ENCODE peak calls at places on chromosomes 4 and X, in five cellular contexts. W is glomerular endothelial cell, I is NT2/D1, H is endothelial cell, F is right cardiac atrium. P is an unnamed sample.

GRCh38 chr4:118969359-118969758 is 80.7 kb downstream of the SYNPO2 start:
- DNase-seq in W (no peak), I (peak; percentile 15), F (peak; percentile 81), H (peak; percentile 24), P (no peak)

GRCh38 chrX:74187211-74187610 is 116.8 kb upstream of the ZCCHC13 start:
- DNase-seq in F (no peak), H (no peak), I (no peak), W (no peak), P (no peak)

GRCh38 chr4:39426728-39427127 is 20.0 kb downstream of the KLB start:
- DNase-seq in H (no peak), W (no peak), F (no peak), I (no peak), P (no peak)

GRCh38 chrX:9671998-9672397 is 93.6 kb downstream of the GPR143 start:
- DNase-seq in H (no peak), I (no peak), F (no peak), W (no peak), P (no peak)

GRCh38 chr4:37802068-37802666 is 24.3 kb upstream of the PGM2 start:
- DNase-seq in W (no peak), F (peak; percentile 58), H (peak; percentile 47), I (peak; percentile 57), P (no peak)

GRCh38 chrX:12563121-12563520 is 228.1 kb upstream of the PRPS2 start:
- DNase-seq in I (no peak), F (no peak), W (no peak), H (no peak), P (no peak)

GRCh38 chr4:19437008-19437407 is 814.7 kb upstream of the SLIT2 start:
- DNase-seq in W (no peak), F (no peak), H (no peak), I (no peak), P (no peak)

GRCh38 chrX:23952984-23953907 is 45.4 kb downstream of the CXorf58 start:
- DNase-seq in F (no peak), I (peak; percentile 6), H (peak; percentile 3), W (no peak), P (peak; percentile 53)

GRCh38 chrX:127708155-127708554 is 344.0 kb downstream of the ACTRT1 start:
- DNase-seq in H (no peak), W (no peak), I (no peak), F (no peak), P (no peak)

GRCh38 chr4:167906851-167907250 is 185.5 kb upstream of the ANXA10 start:
- DNase-seq in H (no peak), W (no peak), I (no peak), F (no peak), P (no peak)

GRCh38 chr4:167233523-167234387 is 539 bp downstream of the SPOCK3 start:
- DNase-seq in F (peak; percentile 16), I (no peak), W (no peak), H (peak; percentile 26), P (no peak)

GRCh38 chr4:111641813-111642579 is 503.3 kb upstream of the FAM241A start:
- DNase-seq in I (peak; percentile 75), H (peak; percentile 69), W (peak; percentile 90), F (peak; percentile 44), P (peak; percentile 64)

GRCh38 chrX:109632906-109633504 is 8.0 kb upstream of the KCNE5 start:
- DNase-seq in I (peak; percentile 16), H (peak; percentile 23), W (no peak), F (no peak), P (peak; percentile 15)

GRCh38 chr4:186039697-186040096 is 29.3 kb upstream of the TLR3 start:
- DNase-seq in H (no peak), I (no peak), F (no peak), W (no peak), P (no peak)

GRCh38 chrX:66046612-66047235 is 6.8 kb upstream of the VSIG4 start:
- DNase-seq in F (peak; percentile 4), H (no peak), W (no peak), I (no peak), P (peak; percentile 19)

GRCh38 chr4:151569650-151570049 is 160.7 kb downstream of the FHIP1A start:
- DNase-seq in W (no peak), F (no peak), H (no peak), I (no peak), P (no peak)

P was measured in GM20000.